ENCODE peak calls at places on chromosome 17, in four cellular contexts. S is stomach, Q is ascending aorta, L is dorsolateral prefrontal cortex. V is an unnamed sample.

GRCh38 chr17:12047977-12048376 is 27.3 kb downstream of the MAP2K4 start:
- DNase-seq in Q (no peak), S (no peak), L (no peak), V (no peak)

GRCh38 chr17:31888124-31888523 is 13.4 kb downstream of the UTP6 start:
- DNase-seq in S (no peak), Q (no peak), L (no peak), V (no peak)

GRCh38 chr17:491086-492014 is 138.7 kb upstream of the RPH3AL start:
- DNase-seq in Q (no peak), S (peak), L (peak), V (no peak)

GRCh38 chr17:60106377-60107059 is 27.8 kb upstream of the HEATR6 start:
- DNase-seq in Q (no peak), S (no peak), L (no peak), V (no peak)

GRCh38 chr17:73043686-73044581 is 48.6 kb downstream of the SLC39A11 start:
- DNase-seq in S (no peak), L (no peak), Q (no peak), V (no peak)

GRCh38 chr17:76905836-76906235 is 37.6 kb downstream of the MGAT5B start:
- DNase-seq in L (no peak), S (no peak), Q (no peak), V (no peak)

GRCh38 chr17:48500435-48501426 is 30.1 kb downstream of the HOXB1 start:
- DNase-seq in Q (no peak), L (no peak), S (no peak), V (no peak)

GRCh38 chr17:32899240-32900013 is 22.5 kb upstream of the MYO1D start:
- DNase-seq in Q (no peak), L (no peak), S (no peak), V (no peak)

GRCh38 chr17:19327039-19327776 is 35.3 kb downstream of the B9D1 start:
- DNase-seq in S (no peak), Q (peak), L (no peak), V (no peak)

DNA sequence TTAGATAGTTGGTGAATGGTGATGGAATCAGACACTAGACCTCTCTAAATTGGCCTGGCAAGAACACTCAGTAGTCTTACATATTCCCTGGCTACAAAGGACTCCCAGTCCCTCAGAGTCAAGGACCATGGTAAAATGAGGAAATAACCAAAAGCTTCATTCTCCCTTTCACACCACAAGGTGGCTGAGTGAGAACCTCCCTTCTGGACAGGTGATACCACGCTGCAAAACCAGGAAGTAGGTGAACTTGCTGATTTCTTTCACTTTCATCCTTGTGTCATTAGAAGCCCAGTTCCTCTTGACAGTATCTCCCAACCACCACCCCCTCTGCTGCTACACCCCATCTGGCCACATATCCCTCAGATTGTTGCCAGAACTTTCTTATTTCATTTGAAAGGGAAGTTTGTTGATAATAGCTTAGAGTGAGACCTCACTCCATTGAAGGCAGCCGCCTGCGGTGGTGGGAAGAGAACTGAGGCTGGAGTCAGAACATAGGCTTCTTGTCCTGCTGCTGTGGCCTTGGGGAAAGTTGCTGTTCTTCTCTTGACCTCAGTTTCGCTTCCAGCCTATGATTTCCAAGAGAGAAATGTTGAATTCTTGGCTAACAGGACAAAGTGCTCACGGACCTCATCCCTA is 290.6 kb upstream of the CCL2 start:
- DNase-seq in Q (no peak), L (no peak), S (no peak), V (no peak)
- H3K4me3 ChIP-seq in Q (no peak), L (no peak), S (no peak), V (no peak)

GRCh38 chr17:45428954-45429337 is 3.7 kb downstream of the ARHGAP27 start:
- DNase-seq in L (no peak), S (no peak), Q (no peak), V (no peak)

GRCh38 chr17:45430006-45430737 is 2.5 kb downstream of the ARHGAP27 start:
- DNase-seq in L (no peak), Q (no peak), S (no peak), V (no peak)

GRCh38 chr17:45428050-45428953 is 4.4 kb downstream of the ARHGAP27 start:
- DNase-seq in S (peak), L (peak), Q (no peak), V (no peak)

GRCh38 chr17:45430738-45431530 is 1.7 kb downstream of the ARHGAP27 start:
- DNase-seq in S (peak), Q (no peak), L (no peak), V (no peak)

GRCh38 chr17:45429338-45430005 is 3.2 kb downstream of the ARHGAP27 start:
- DNase-seq in Q (no peak), S (peak), L (no peak), V (no peak)
- H3K4me3 ChIP-seq in Q (peak), S (peak), L (no peak), V (peak)

DNA sequence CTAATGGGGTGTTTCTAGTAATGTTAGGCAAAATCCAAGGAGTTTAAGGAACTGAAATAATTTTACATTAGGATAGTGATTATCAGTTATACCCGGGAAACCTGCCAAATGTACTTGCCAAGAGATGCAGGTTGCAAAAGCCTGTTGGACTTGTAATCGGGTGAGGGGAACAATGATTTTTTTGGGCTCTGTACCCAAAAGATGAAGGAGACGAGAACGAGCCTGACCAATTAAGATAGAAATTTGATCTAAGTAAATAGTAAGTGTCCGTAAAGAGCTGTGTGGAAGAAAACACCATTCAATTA is 56.2 kb upstream of the ARL4D start:
- DNase-seq in Q (no peak), S (no peak), L (no peak), V (no peak)
- H3K4me3 ChIP-seq in Q (no peak), S (no peak), L (no peak), V (no peak)

GRCh38 chr17:74860999-74861553 is 1.4 kb upstream of the GRIN2C start:
- DNase-seq in S (no peak), L (no peak), Q (no peak), V (no peak)

GRCh38 chr17:74862108-74862901 is 2.6 kb upstream of the GRIN2C start:
- DNase-seq in S (peak), Q (no peak), L (no peak), V (no peak)

GRCh38 chr17:74860229-74860998 is 729 bp upstream of the GRIN2C start:
- DNase-seq in Q (no peak), L (no peak), S (no peak), V (no peak)

GRCh38 chr17:74862919-74863318 is 3.2 kb upstream of the GRIN2C start:
- DNase-seq in L (no peak), S (no peak), Q (no peak), V (no peak)

DNA sequence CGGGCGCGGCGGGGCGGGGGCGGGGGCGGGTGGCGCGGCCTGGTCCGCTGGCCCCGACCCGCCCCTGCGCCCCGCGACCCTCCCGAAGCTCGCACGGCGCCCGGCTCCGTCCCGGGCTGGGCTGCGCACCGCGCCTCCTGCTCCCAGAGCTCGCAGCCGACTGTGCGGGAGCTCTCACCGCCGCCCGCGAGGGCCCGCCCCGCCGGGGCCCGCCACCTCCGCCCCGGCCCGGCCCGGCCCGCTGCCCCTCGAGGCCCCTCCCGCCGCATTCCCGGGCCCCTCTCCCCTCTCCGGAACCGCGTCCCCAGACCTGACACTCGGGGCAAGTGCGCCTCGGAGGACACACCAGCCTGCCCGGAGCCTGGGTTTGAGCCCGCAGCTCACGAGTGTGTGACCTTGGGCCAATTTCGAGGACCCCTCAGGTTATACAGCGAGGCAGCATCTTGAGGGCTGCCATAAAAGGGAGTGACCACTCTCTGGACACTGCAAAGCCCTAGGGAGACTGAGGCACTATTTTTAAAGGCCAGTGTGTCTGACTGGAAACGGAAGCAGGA is 1.9 kb upstream of the GRIN2C start:
- DNase-seq in S (no peak), Q (no peak), L (no peak), V (no peak)
- H3K4me3 ChIP-seq in S (peak), Q (peak), L (no peak), V (no peak)

DNA sequence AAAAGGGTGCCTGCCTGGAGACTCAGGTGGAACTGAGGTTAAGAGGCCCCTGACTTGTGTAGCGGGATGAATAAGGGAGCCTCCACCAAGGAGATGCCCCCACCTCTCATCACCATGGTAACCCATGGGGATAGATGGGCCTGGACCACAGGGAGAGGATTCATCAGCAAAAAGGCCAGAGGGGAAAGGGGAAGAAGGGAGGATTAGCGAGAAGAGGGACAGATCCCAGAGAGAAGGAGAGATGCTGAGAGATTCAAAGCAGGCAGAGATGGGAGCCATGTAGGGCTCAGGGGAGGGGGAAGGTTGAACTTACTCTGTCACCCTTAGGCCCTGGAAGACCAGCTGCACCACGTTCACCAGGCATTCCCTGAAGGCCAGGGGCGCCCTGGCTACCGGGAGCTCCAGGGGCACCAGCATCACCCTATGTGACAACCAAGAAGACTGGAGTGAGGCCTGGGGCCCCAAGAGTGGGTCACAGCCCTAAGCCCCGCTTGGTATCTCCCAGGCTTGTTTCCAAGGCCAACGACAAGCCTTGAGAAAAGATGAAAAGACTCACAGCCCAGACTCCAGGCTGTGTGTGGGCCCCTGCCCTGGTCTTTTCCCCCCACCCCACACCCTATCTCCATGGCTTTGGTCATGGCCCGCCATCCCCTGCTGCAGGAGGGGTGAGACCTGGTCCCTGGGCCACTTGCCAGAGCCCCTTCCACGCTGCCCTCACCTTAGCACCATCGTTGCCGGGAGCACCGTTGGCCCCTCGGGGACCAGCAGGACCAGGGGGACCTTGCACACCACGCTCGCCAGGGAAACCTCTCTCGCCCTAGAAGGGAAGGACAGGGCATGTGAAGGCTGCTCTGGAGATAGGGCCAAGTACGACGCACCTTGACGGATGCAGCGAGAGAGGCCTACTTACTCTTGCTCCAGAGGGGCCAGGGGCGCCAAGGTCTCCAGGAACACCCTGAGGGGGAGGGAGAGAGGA is 10.1 kb downstream of the COL1A1 start:
- DNase-seq in L (no peak), Q (no peak), S (no peak), V (no peak)
- H3K4me3 ChIP-seq in L (no peak), Q (no peak), S (no peak), V (no peak)

DNA sequence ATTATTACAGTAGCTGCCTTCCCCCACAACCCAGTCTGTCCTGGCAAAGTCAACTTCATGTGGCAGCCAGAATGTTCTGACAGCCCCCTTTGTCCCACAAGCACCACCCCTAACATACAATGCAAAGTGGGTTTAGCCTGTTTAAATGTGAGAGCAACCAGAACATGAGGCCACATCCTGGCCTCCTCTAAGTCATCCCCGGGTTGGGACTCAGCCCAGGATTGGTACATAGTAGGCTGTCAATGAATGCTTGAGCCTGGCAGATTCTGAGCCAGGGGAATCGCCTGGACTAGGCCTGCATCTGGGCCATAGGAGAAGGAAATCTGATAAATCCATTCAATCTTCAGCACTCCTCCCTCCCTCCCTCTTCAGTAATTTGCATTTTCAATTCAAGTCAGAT is 4.3 kb upstream of the ITGA3 start:
- DNase-seq in S (no peak), Q (no peak), L (no peak), V (no peak)
- H3K4me3 ChIP-seq in S (no peak), Q (no peak), L (no peak), V (no peak)

GRCh38 chr17:40362696-40363479 is 1.6 kb downstream of the GJD3 start:
- DNase-seq in Q (no peak), L (no peak), S (peak), V (no peak)

GRCh38 chr17:40363480-40363838 is 1.1 kb downstream of the GJD3 start:
- DNase-seq in S (no peak), Q (no peak), L (no peak), V (no peak)

GRCh38 chr17:40364906-40365305 is 369 bp upstream of the GJD3 start:
- DNase-seq in Q (no peak), S (no peak), L (no peak), V (no peak)

GRCh38 chr17:40366076-40366860 is 1.7 kb upstream of the GJD3 start:
- DNase-seq in Q (no peak), L (no peak), S (no peak), V (no peak)

DNA sequence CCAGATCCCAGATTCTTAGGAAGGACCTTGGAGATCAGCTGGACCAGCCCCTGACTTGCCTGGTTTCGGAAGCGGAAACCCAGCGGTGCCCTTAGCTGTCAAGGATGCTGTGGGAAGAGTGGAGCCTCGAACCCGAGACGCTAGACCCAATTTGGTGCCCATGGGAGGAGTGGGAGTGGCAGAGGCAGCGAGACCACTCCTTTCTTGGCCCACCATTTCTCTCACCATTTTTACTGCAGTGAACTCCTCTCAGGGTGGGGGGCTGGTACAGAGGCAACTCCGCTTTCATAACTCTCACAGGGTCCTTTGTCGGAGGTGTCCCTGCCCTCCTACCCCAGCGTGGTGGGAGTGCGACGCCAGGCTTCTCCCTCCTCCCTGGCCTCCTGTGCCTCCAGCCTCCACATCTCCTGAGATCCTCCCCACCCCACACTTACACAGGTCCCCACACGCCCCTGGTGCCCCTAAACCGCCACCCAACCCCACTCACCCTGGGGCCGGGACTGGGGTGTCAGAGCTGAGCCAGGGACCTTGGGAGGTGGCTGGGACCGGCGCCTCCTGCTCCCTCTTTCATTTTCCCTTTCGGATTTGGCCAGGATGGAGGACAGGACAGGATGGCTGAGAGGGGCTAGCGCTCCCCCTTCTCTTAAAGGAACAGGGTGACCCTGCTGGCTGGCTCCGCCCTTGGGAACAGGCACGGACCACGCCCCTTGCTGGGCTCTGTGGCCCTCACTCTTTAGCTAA is at the start of gene GJD3:
- DNase-seq in S (no peak), L (no peak), Q (no peak), V (no peak)
- H3K4me3 ChIP-seq in S (peak), L (peak), Q (peak), V (peak)

GRCh38 chr17:39626671-39627169 is at the start of gene PPP1R1B:
- DNase-seq in Q (no peak), L (peak), S (no peak), V (no peak)
- H3K4me3 ChIP-seq in Q (peak), L (peak), S (peak), V (peak)

GRCh38 chr17:68019675-68020450 is 15.7 kb upstream of the KPNA2 start:
- DNase-seq in Q (peak), S (peak), L (peak), V (peak)
- H3K4me3 ChIP-seq in Q (peak), S (peak), L (peak), V (peak)

DNA sequence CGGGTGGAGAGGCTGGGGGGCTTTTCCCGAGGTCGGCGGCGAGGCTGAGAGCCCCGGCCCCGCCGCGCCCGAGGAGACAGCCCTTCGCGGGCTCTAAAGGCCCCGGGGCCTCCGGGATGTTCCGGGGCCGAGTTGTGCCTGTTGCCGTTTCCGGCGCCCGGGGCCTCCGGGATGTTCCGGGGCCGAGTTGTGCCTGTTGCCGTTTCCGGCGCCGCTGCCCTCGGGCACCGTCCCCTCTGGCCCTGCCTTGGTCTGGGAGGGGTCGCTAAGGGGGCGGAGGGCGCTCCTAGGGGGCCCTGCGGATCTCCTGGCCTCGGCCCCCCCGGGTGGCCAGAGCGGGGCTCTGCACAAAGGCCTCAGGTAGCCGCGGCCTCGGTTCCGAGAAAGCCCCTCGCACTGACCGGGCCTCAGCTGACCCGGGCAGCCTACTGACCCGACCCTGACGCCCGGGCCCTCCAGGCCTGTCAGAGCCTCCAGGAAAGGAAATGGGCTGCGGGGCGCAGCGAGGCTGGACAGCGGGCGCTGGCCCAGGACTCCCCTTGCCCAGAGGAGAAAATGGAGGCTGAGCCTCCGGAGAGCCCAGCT is 24.2 kb downstream of the ACTG1 start:
- DNase-seq in Q (no peak), S (no peak), L (no peak), V (no peak)
- H3K4me3 ChIP-seq in Q (peak), S (peak), L (peak), V (peak)